ENCODE peak calls at places on chromosome 12, in eight cellular contexts. A is Panc1, K is HepG2, Q is GM23338, X is SK-N-SH, M is HCT116, V is GM12878, L is K562. P is an unnamed sample.

GRCh38 chr12:105474672-105475071 is 144.2 kb downstream of the C12orf75 start:
- DNase-seq in M (no peak), A (no peak), Q (no peak), V (no peak), K (no peak), X (no peak), L (no peak), P (no peak)

GRCh38 chr12:132847363-132848356 is 19.0 kb upstream of the GOLGA3 start:
- DNase-seq in A (no peak), K (no peak), X (no peak), V (no peak), M (no peak), Q (peak; percentile 93), L (no peak), P (no peak)

GRCh38 chr12:13956060-13956590 is 25.3 kb downstream of the GRIN2B start:
- DNase-seq in X (no peak), L (no peak), A (no peak), Q (no peak), M (no peak), K (no peak), V (no peak), P (no peak)

GRCh38 chr12:108565976-108566375 is 3.6 kb downstream of the ISCU start:
- DNase-seq in V (peak; percentile 87), K (no peak), Q (no peak), A (peak; percentile 66), M (peak; percentile 80), L (no peak), X (peak; percentile 63), P (peak; percentile 81)

GRCh38 chr12:75917083-75917482 is 114.5 kb downstream of the PHLDA1 start:
- DNase-seq in V (peak; percentile 17), X (no peak), Q (no peak), M (no peak), L (no peak), K (no peak), A (no peak), P (no peak)

GRCh38 chr12:17928708-17929366 is 161.2 kb downstream of the RERGL start:
- DNase-seq in V (no peak), A (peak; percentile 90), X (no peak), L (no peak), K (peak; percentile 57), Q (peak; percentile 3), M (peak; percentile 75), P (no peak)

GRCh38 chr12:76346236-76346635 is 2.0 kb downstream of the BBS10 start:
- DNase-seq in X (no peak), Q (no peak), M (no peak), V (no peak), K (no peak), L (no peak), A (no peak), P (no peak)

GRCh38 chr12:88144546-88145468 is 2.7 kb downstream of the TMTC3 start:
- DNase-seq in L (no peak), A (no peak), V (no peak), Q (no peak), M (no peak), X (no peak), K (no peak), P (no peak)

GRCh38 chr12:5433081-5433839 is 1.4 kb downstream of the NTF3 start:
- DNase-seq in V (no peak), L (no peak), M (no peak), Q (peak; percentile 62), X (no peak), K (no peak), A (no peak), P (no peak)

GRCh38 chr12:112869778-112870177 is 37.0 kb upstream of the OAS1 start:
- DNase-seq in M (no peak), X (no peak), V (no peak), Q (no peak), K (no peak), A (no peak), L (no peak), P (no peak)

GRCh38 chr12:129911437-129912049 is 7.7 kb upstream of the TMEM132D start:
- DNase-seq in X (peak; percentile 80), L (peak; percentile 67), V (no peak), Q (peak; percentile 69), M (no peak), A (peak; percentile 42), K (peak; percentile 30), P (peak; percentile 33)

GRCh38 chr12:27552886-27553560 is 29.0 kb downstream of the PPFIBP1 start:
- DNase-seq in V (no peak), Q (no peak), A (no peak), K (peak; percentile 50), M (no peak), X (no peak), L (no peak), P (no peak)

GRCh38 chr12:53046655-53047220 is 3.1 kb upstream of the TNS2 start:
- DNase-seq in K (peak; percentile 51), Q (peak; percentile 79), V (no peak), A (no peak), M (no peak), X (no peak), L (no peak), P (peak; percentile 63)

GRCh38 chr12:116266631-116267349 is 10.7 kb downstream of the MED13L start:
- DNase-seq in K (no peak), V (no peak), M (no peak), L (no peak), Q (no peak), A (no peak), X (no peak), P (no peak)

GRCh38 chr12:89370850-89371249 is 18.5 kb upstream of the DUSP6 start:
- DNase-seq in K (no peak), Q (no peak), L (no peak), A (no peak), V (no peak), X (no peak), M (peak; percentile 36), P (no peak)

GRCh38 chr12:93518725-93519124 is 51.4 kb downstream of the MRPL42 start:
- DNase-seq in K (no peak), Q (no peak), X (no peak), L (no peak), A (no peak), V (no peak), M (no peak), P (no peak)

GRCh38 chr12:19833775-19834501 is 394.6 kb downstream of the AEBP2 start:
- DNase-seq in X (no peak), K (no peak), V (no peak), L (no peak), A (no peak), M (no peak), Q (peak; percentile 8), P (no peak)

GRCh38 chr12:103652808-103653207 is 65.7 kb downstream of the STAB2 start:
- DNase-seq in K (no peak), A (no peak), X (no peak), Q (no peak), L (no peak), V (no peak), M (no peak), P (no peak)
- TF ChIP-seq REST in K (no peak), A (no peak), X (no peak), Q (no peak), L (no peak), V (no peak), M (no peak), P (no peak)

DNA sequence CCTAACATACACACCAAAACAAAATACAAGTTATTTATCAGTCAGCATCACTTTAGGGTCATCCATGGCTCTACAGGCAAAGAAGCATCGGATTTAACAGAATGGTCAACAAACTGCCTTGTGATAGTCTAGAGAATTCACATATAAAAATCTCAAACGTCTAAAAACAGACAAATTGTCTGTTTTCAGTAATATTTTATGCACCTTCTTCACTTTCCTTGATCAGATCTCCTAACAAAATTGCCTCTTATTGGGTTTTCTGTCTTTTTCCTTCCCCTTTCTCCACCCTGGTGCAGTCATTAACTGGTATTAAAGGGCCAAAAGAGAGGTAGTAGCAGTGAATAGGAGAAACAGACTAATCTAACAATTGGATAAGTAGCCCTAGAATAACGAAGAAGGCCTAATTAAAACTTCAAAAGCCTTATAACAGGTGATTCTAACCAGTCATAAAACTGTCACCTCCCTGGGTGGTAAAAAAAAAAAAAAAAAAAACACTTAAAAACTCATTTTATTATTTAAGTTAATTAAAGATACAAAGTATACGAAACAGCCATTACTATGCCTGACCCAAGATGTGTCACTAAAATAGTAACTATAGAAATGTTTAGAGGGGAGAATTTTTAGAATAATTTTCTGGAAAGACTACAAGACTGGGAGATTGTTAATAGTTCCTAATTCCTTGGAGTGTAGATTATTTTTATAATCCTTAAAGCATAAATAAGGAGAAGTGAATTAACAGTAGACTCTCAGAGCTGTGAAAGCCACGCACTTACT is 1.5 kb downstream of the KIF21A start:
- DNase-seq in Q (no peak), M (no peak), K (no peak), X (no peak), A (no peak), V (no peak), L (no peak), P (no peak)
- H3K4me3 ChIP-seq in Q (peak overlapping the region; percentile 91), M (peak overlapping the region; percentile 87), K (peak overlapping the region; percentile 73), X (peak overlapping the region; percentile 93), A (peak overlapping the region; percentile 81), V (peak overlapping the region; percentile 99), L (peak overlapping the region; percentile 86), P (no peak overlapping the region)

GRCh38 chr12:127556487-127556886 is 710.5 kb upstream of the TMEM132C start:
- DNase-seq in V (no peak), K (no peak), Q (no peak), M (no peak), A (no peak), X (no peak), L (no peak), P (no peak)

GRCh38 chr12:127562781-127563180 is 704.2 kb upstream of the TMEM132C start:
- DNase-seq in K (no peak), A (no peak), V (no peak), Q (no peak), L (no peak), M (no peak), X (no peak), P (no peak)

GRCh38 chr12:127558363-127558762 is 708.6 kb upstream of the TMEM132C start:
- DNase-seq in L (no peak), X (no peak), Q (no peak), K (no peak), V (no peak), M (no peak), A (no peak), P (no peak)

GRCh38 chr12:127560041-127560478 is 706.9 kb upstream of the TMEM132C start:
- DNase-seq in A (no peak), X (no peak), M (no peak), V (no peak), K (no peak), L (no peak), Q (no peak), P (no peak)

GRCh38 chr12:127559349-127560040 is 707.5 kb upstream of the TMEM132C start:
- DNase-seq in L (peak; percentile 16), A (no peak), V (peak; percentile 11), X (peak; percentile 16), Q (peak; percentile 75), K (no peak), M (no peak), P (peak; percentile 19)
- TF ChIP-seq POLR2AphosphoS5 in L (no peak), A (no peak), V (no peak), X (no peak), Q (no peak), K (no peak), M (no peak), P (no peak)

DNA sequence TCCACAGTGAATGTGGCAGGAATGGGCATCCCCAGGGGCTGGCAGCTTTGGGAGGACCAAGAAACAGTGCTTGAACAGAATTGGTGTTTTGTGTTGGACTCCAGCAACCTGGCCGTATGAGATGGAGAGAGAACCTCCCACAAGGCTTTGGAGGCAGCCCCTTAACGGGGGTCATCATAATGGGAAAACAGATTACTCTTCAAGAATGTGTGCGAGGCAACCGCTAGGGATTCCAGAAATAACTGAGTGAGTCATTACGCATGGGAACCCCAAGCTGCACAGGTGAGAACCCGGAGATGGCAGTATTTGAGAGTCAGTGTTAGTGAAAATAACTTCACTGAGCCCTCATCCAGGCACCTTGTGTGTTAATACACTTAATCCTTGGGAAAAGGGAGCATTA is 567.8 kb upstream of the TBX3 start:
- DNase-seq in A (no peak), Q (peak; percentile 39), X (no peak), L (no peak), V (no peak), M (no peak), K (no peak), P (no peak)
- TF ChIP-seq REST in A (no peak), Q (no peak), X (no peak), L (no peak), V (no peak), M (no peak), K (no peak), P (no peak)